ENCODE peak calls at places on chromosomes 3 and 15, in seven cellular contexts. I is hypothalamus; Z is D721Med; N is esophagus muscularis mucosa; B is left cardiac atrium; D is stimulated activated CD4-positive, alpha-beta T cell treated with anti-CD3 and anti-CD28 coated beads, Interleukin-4, amount 100 ng/mL, for 1 hour; F is lower leg skin. K is an unnamed sample.

GRCh38 chr3:43747641-43748040 is 56.9 kb downstream of the ABHD5 start:
- DNase-seq in I (no peak), Z (no peak), N (no peak), B (no peak), D (no peak), F (peak), K (no peak)

GRCh38 chr3:180720012-180720411 is 40.7 kb upstream of the CCDC39 start:
- DNase-seq in I (no peak), Z (no peak), N (no peak), B (no peak), D (no peak), F (no peak), K (no peak)

GRCh38 chr3:48301814-48302194 is 31.7 kb downstream of the SPINK8 start:
- DNase-seq in I (no peak), Z (no peak), N (no peak), B (peak), D (no peak), F (no peak), K (peak)

GRCh38 chr15:49103002-49103401 is 52.4 kb downstream of the COPS2 start:
- DNase-seq in I (no peak), Z (no peak), N (no peak), B (no peak), D (no peak), F (no peak), K (no peak)

GRCh38 chr15:75235760-75236729 is 22.1 kb upstream of the GOLGA6C start:
- DNase-seq in I (no peak), Z (no peak), N (no peak), B (no peak), D (no peak), F (peak), K (no peak)

GRCh38 chr3:36868614-36869436 is 76.0 kb downstream of the TRANK1 start:
- DNase-seq in I (no peak), Z (peak), N (no peak), B (peak), D (peak), F (no peak), K (peak)

GRCh38 chr3:12194209-12194608 is 35.5 kb upstream of the TIMP4 start:
- DNase-seq in I (no peak), Z (no peak), N (no peak), B (no peak), D (no peak), F (no peak), K (no peak)

GRCh38 chr3:126124896-126125295 is 41.0 kb upstream of the SLC41A3 start:
- DNase-seq in I (no peak), Z (no peak), N (peak), B (peak), D (no peak), F (peak), K (no peak)

GRCh38 chr3:21484323-21485154 is 266.5 kb downstream of the ZNF385D start:
- DNase-seq in I (no peak), Z (peak), N (no peak), B (peak), D (no peak), F (no peak), K (peak)

GRCh38 chr3:184234224-184234623 is 4.8 kb downstream of the VWA5B2 start:
- DNase-seq in I (no peak), Z (no peak), N (no peak), B (peak), D (no peak), F (no peak), K (peak)

GRCh38 chr3:188972313-188972712 is 199.5 kb upstream of the TPRG1 start:
- DNase-seq in I (no peak), Z (no peak), N (no peak), B (no peak), D (no peak), F (no peak), K (no peak)

GRCh38 chr15:40295297-40295696 is 12.4 kb upstream of the ANKRD63 start:
- DNase-seq in I (no peak), Z (no peak), N (no peak), B (no peak), D (no peak), F (no peak), K (no peak)

GRCh38 chr3:22585504-22585903 is 617.6 kb upstream of the UBE2E2 start:
- DNase-seq in I (no peak), Z (no peak), N (no peak), B (no peak), D (no peak), F (no peak), K (no peak)

GRCh38 chr3:149231876-149232275 is 10.2 kb upstream of the CP start:
- DNase-seq in I (no peak), Z (no peak), N (no peak), B (no peak), D (no peak), F (no peak), K (no peak)

GRCh38 chr3:16319307-16319706 is 54.3 kb downstream of the OXNAD1 start:
- DNase-seq in I (no peak), Z (no peak), N (no peak), B (no peak), D (peak), F (no peak), K (peak)

GRCh38 chr3:61155701-61156292 is 95.5 kb downstream of the FHIT start:
- DNase-seq in I (no peak), Z (no peak), N (no peak), B (no peak), D (no peak), F (no peak), K (no peak)

GRCh38 chr3:126149960-126150515 is 30.3 kb downstream of the ALDH1L1 start:
- DNase-seq in I (no peak), Z (no peak), N (peak), B (no peak), D (no peak), F (peak), K (no peak)

GRCh38 chr3:105253225-105253624 is 113.5 kb upstream of the ALCAM start:
- DNase-seq in I (no peak), Z (no peak), N (no peak), B (no peak), D (no peak), F (no peak), K (no peak)

GRCh38 chr3:14124223-14124614 is 451 bp downstream of the CHCHD4 start:
- DNase-seq in I (peak), Z (no peak), N (peak), B (peak), D (peak), F (peak), K (peak)

GRCh38 chr3:126716057-126716456 is 12.0 kb downstream of the CHCHD6 start:
- DNase-seq in I (no peak), Z (no peak), N (no peak), B (no peak), D (no peak), F (peak), K (no peak)